ENCODE peak calls at places on chromosomes 2 and 18, in eight cellular contexts. G is CD4-positive, CD25-positive, alpha-beta regulatory T cell; D is tibial artery; U is fibroblast of pulmonary artery; N is central memory CD4-positive, alpha-beta T cell; J is heart left ventricle; K is GM12891; I is pulmonary artery endothelial cell. Q is an unnamed sample.

GRCh38 chr2:98448441-98449145 is 3.9 kb downstream of the INPP4A start:
- DNase-seq in D (no peak), G (peak), I (no peak), K (no peak), N (peak), U (no peak), J (no peak), Q (no peak)

GRCh38 chr2:37414470-37414949 is 70.1 kb downstream of the QPCT start:
- DNase-seq in D (no peak), G (peak), K (no peak), I (peak), N (peak), U (peak), J (no peak), Q (peak)

GRCh38 chr2:105754011-105754410 is 9.3 kb downstream of the NCK2 start:
- DNase-seq in D (no peak), U (no peak), G (peak), J (no peak), I (no peak), K (no peak), N (peak), Q (no peak)

GRCh38 chr2:120670371-120670770 is 65.3 kb upstream of the GLI2 start:
- DNase-seq in G (no peak), J (no peak), N (no peak), D (no peak), I (no peak), K (no peak), U (no peak), Q (no peak)

GRCh38 chr18:79495591-79496071 is 99.9 kb downstream of the NFATC1 start:
- DNase-seq in K (no peak), N (no peak), I (no peak), D (peak), U (no peak), J (no peak), G (no peak), Q (no peak)

GRCh38 chr2:39091535-39091934 is 29.3 kb downstream of the SOS1 start:
- DNase-seq in U (no peak), D (no peak), J (no peak), G (no peak), K (no peak), N (no peak), I (no peak), Q (no peak)

GRCh38 chr18:12659904-12660605 is 2.1 kb upstream of the SPIRE1 start:
- DNase-seq in G (peak), U (peak), N (peak), I (peak), K (no peak), D (no peak), J (no peak), Q (no peak)

GRCh38 chr18:79951545-79952456 is at the start of gene SLC66A2:
- DNase-seq in U (peak), G (peak), I (peak), N (peak), K (peak), D (peak), J (peak), Q (no peak)

GRCh38 chr2:219521066-219521880 is 7.0 kb downstream of the ASIC4 start:
- DNase-seq in N (no peak), G (no peak), D (no peak), U (peak), K (no peak), J (peak), I (no peak), Q (no peak)

GRCh38 chr2:47243596-47244323 is 88.7 kb upstream of the STPG4 start:
- DNase-seq in N (no peak), I (no peak), K (no peak), J (no peak), U (no peak), D (no peak), G (no peak), Q (no peak)

GRCh38 chr2:215529271-215529670 is 93.4 kb upstream of the FN1 start:
- DNase-seq in J (no peak), N (no peak), K (no peak), G (no peak), U (peak), D (no peak), I (peak), Q (peak)

GRCh38 chr2:28274911-28275685 is 117.6 kb upstream of the FOSL2 start:
- DNase-seq in I (peak), K (no peak), N (no peak), J (peak), D (peak), U (peak), G (no peak), Q (no peak)

GRCh38 chr2:160389875-160390274 is 103.7 kb downstream of the RBMS1 start:
- DNase-seq in J (no peak), I (no peak), U (peak), K (no peak), G (no peak), N (no peak), D (no peak), Q (no peak)

GRCh38 chr2:50902365-50902764 is 129.6 kb downstream of the NRXN1 start:
- DNase-seq in D (no peak), I (no peak), G (no peak), J (no peak), K (no peak), U (no peak), N (no peak), Q (no peak)

GRCh38 chr2:96089356-96090180 is 26.8 kb downstream of the ADRA2B start:
- DNase-seq in N (no peak), J (peak), G (no peak), I (no peak), U (no peak), K (no peak), D (no peak), Q (no peak)